ENCODE peak calls at places on chromosomes 5 and 9, in five cellular contexts. One of them, this sample, is unnamed.

GRCh38 chr5:178389796-178390195 is 157.2 kb upstream of the PHYKPL start:
- DNase-seq in H1: no peak
- DNase-seq in mesendoderm: no peak
- DNase-seq in neuronal stem cell: no peak
- DNase-seq in IMR-90: no peak
- DNase-seq in this sample: no peak

GRCh38 chr9:34346873-34347799 is 17.8 kb downstream of the NUDT2 start:
- DNase-seq in neuronal stem cell: no peak
- DNase-seq in mesendoderm: no peak
- DNase-seq in IMR-90: no peak
- DNase-seq in H1: no peak
- DNase-seq in this sample: no peak

GRCh38 chr5:1506242-1507015 is 17.3 kb downstream of the LPCAT1 start:
- DNase-seq in H1: no peak
- DNase-seq in neuronal stem cell: no peak
- DNase-seq in mesendoderm: no peak
- DNase-seq in IMR-90: no peak
- DNase-seq in this sample: no peak

GRCh38 chr9:137892424-137893191 is 15.0 kb downstream of the CACNA1B start:
- DNase-seq in IMR-90: no peak
- DNase-seq in mesendoderm: no peak
- DNase-seq in neuronal stem cell: no peak
- DNase-seq in H1: no peak
- DNase-seq in this sample: no peak

GRCh38 chr9:122567901-122568300 is 15.0 kb downstream of the OR1N2 start:
- DNase-seq in mesendoderm: no peak
- DNase-seq in IMR-90: no peak
- DNase-seq in neuronal stem cell: no peak
- DNase-seq in H1: no peak
- DNase-seq in this sample: no peak

GRCh38 chr9:115944166-115944948 is 209.2 kb upstream of the PAPPA start:
- DNase-seq in neuronal stem cell: no peak
- DNase-seq in IMR-90: peak; percentile 100
- DNase-seq in mesendoderm: peak; percentile 3
- DNase-seq in H1: no peak
- DNase-seq in this sample: peak; percentile 46

GRCh38 chr9:121725008-121725795 is 73.8 kb downstream of the DAB2IP start:
- DNase-seq in neuronal stem cell: no peak
- DNase-seq in H1: no peak
- DNase-seq in mesendoderm: no peak
- DNase-seq in IMR-90: peak; percentile 100
- DNase-seq in this sample: no peak

GRCh38 chr5:11400312-11400711 is 503.9 kb downstream of the CTNND2 start:
- DNase-seq in H1: no peak
- DNase-seq in mesendoderm: no peak
- DNase-seq in neuronal stem cell: no peak
- DNase-seq in IMR-90: no peak
- DNase-seq in this sample: no peak

GRCh38 chr9:22031664-22032411 is 22.7 kb upstream of the CDKN2B start:
- DNase-seq in IMR-90: no peak
- DNase-seq in neuronal stem cell: no peak
- DNase-seq in mesendoderm: no peak
- DNase-seq in H1: no peak
- DNase-seq in this sample: no peak

GRCh38 chr5:181173420-181174342 is 26.3 kb downstream of the OR2V2 start:
- DNase-seq in IMR-90: peak; percentile 79
- DNase-seq in mesendoderm: peak; percentile 100
- DNase-seq in H1: peak; percentile 98
- DNase-seq in neuronal stem cell: no peak
- DNase-seq in this sample: peak; percentile 93

GRCh38 chr9:86452194-86452828 is 98.1 kb upstream of the TUT7 start:
- DNase-seq in H1: no peak
- DNase-seq in mesendoderm: no peak
- DNase-seq in IMR-90: peak; percentile 3
- DNase-seq in neuronal stem cell: no peak
- DNase-seq in this sample: no peak

GRCh38 chr5:92470770-92471169 is 1087.7 kb upstream of the ARRDC3 start:
- DNase-seq in IMR-90: no peak
- DNase-seq in neuronal stem cell: no peak
- DNase-seq in H1: no peak
- DNase-seq in mesendoderm: peak; percentile 50
- DNase-seq in this sample: no peak

GRCh38 chr5:137648361-137648760 is 87.5 kb downstream of the KLHL3 start:
- DNase-seq in neuronal stem cell: no peak
- DNase-seq in IMR-90: no peak
- DNase-seq in mesendoderm: no peak
- DNase-seq in H1: no peak
- DNase-seq in this sample: no peak

GRCh38 chr5:32852535-32852934 is 141.4 kb downstream of the NPR3 start:
- DNase-seq in H1: peak; percentile 52
- DNase-seq in IMR-90: peak; percentile 89
- DNase-seq in neuronal stem cell: peak; percentile 42
- DNase-seq in mesendoderm: peak; percentile 93
- DNase-seq in this sample: peak; percentile 76

GRCh38 chr5:15690611-15691010 is 190.6 kb downstream of the FBXL7 start:
- DNase-seq in neuronal stem cell: no peak
- DNase-seq in H1: no peak
- DNase-seq in mesendoderm: no peak
- DNase-seq in IMR-90: peak; percentile 64
- DNase-seq in this sample: no peak

GRCh38 chr5:68242743-68243142 is 27.2 kb downstream of the PIK3R1 start:
- DNase-seq in H1: no peak
- DNase-seq in mesendoderm: no peak
- DNase-seq in IMR-90: peak; percentile 65
- DNase-seq in neuronal stem cell: no peak
- DNase-seq in this sample: no peak

GRCh38 chr9:35906923-35907699 is 1.1 kb downstream of the HRCT1 start:
- DNase-seq in IMR-90: peak; percentile 75
- DNase-seq in mesendoderm: peak; percentile 53
- DNase-seq in H1: no peak
- DNase-seq in neuronal stem cell: no peak
- DNase-seq in this sample: no peak

GRCh38 chr5:159805021-159805420 is 111.3 kb upstream of the ADRA1B start:
- DNase-seq in neuronal stem cell: no peak
- DNase-seq in H1: no peak
- DNase-seq in mesendoderm: no peak
- DNase-seq in IMR-90: no peak
- DNase-seq in this sample: no peak

GRCh38 chr5:170176916-170177315 is 55.9 kb upstream of the C5orf58 start:
- DNase-seq in IMR-90: no peak
- DNase-seq in H1: no peak
- DNase-seq in neuronal stem cell: no peak
- DNase-seq in mesendoderm: no peak
- DNase-seq in this sample: no peak

GRCh38 chr5:131423056-131423455 is 159.2 kb downstream of the CDC42SE2 start:
- DNase-seq in H1: no peak
- DNase-seq in IMR-90: peak; percentile 27
- DNase-seq in mesendoderm: peak; percentile 35
- DNase-seq in neuronal stem cell: no peak
- DNase-seq in this sample: no peak

GRCh38 chr5:41433552-41434181 is 76.7 kb downstream of the PLCXD3 start:
- DNase-seq in H1: peak; percentile 47
- DNase-seq in neuronal stem cell: no peak
- DNase-seq in mesendoderm: peak; percentile 31
- DNase-seq in IMR-90: peak; percentile 11
- DNase-seq in this sample: peak; percentile 41

GRCh38 chr5:180084638-180085561 is 13.3 kb upstream of the RNF130 start:
- DNase-seq in mesendoderm: peak; percentile 89
- DNase-seq in neuronal stem cell: no peak
- DNase-seq in IMR-90: no peak
- DNase-seq in H1: peak; percentile 51
- DNase-seq in this sample: peak; percentile 49

GRCh38 chr5:15500326-15500958 is 462 bp downstream of the FBXL7 start:
- DNase-seq in H1: peak; percentile 79
- DNase-seq in mesendoderm: peak; percentile 54
- DNase-seq in neuronal stem cell: peak; percentile 48
- DNase-seq in IMR-90: peak; percentile 25
- DNase-seq in this sample: peak; percentile 46

GRCh38 chr9:94613003-94613402 is 19.4 kb upstream of the FBP2 start:
- DNase-seq in mesendoderm: peak; percentile 24
- DNase-seq in H1: no peak
- DNase-seq in neuronal stem cell: no peak
- DNase-seq in IMR-90: no peak
- DNase-seq in this sample: no peak

GRCh38 chr5:105639068-105639467 is 2031.7 kb downstream of the EFNA5 start:
- DNase-seq in H1: no peak
- DNase-seq in IMR-90: no peak
- DNase-seq in mesendoderm: peak; percentile 46
- DNase-seq in neuronal stem cell: no peak
- DNase-seq in this sample: peak; percentile 84

GRCh38 chr9:137371966-137372651 is 50.9 kb downstream of the EXD3 start:
- DNase-seq in mesendoderm: no peak
- DNase-seq in H1: peak; percentile 33
- DNase-seq in neuronal stem cell: no peak
- DNase-seq in IMR-90: no peak
- DNase-seq in this sample: peak; percentile 24

GRCh38 chr5:68534131-68534940 is 318.8 kb downstream of the PIK3R1 start:
- DNase-seq in mesendoderm: no peak
- DNase-seq in H1: no peak
- DNase-seq in IMR-90: no peak
- DNase-seq in neuronal stem cell: peak; percentile 18
- DNase-seq in this sample: no peak

GRCh38 chr5:87081511-87082372 is 185.9 kb upstream of the RASA1 start:
- DNase-seq in IMR-90: no peak
- DNase-seq in neuronal stem cell: no peak
- DNase-seq in mesendoderm: no peak
- DNase-seq in H1: no peak
- DNase-seq in this sample: no peak

GRCh38 chr5:151926186-151926585 is 1.5 kb upstream of the GLRA1 start:
- DNase-seq in IMR-90: no peak
- DNase-seq in mesendoderm: no peak
- DNase-seq in H1: no peak
- DNase-seq in neuronal stem cell: no peak
- DNase-seq in this sample: no peak

GRCh38 chr5:107085572-107085971 is 585.2 kb downstream of the EFNA5 start:
- DNase-seq in IMR-90: no peak
- DNase-seq in H1: no peak
- DNase-seq in neuronal stem cell: no peak
- DNase-seq in mesendoderm: no peak
- DNase-seq in this sample: no peak

GRCh38 chr5:93578179-93578812 is 2.7 kb downstream of the NR2F1-AS1 start:
- DNase-seq in H1: no peak
- DNase-seq in mesendoderm: no peak
- DNase-seq in IMR-90: peak; percentile 74
- DNase-seq in neuronal stem cell: no peak
- DNase-seq in this sample: peak; percentile 39

DNA sequence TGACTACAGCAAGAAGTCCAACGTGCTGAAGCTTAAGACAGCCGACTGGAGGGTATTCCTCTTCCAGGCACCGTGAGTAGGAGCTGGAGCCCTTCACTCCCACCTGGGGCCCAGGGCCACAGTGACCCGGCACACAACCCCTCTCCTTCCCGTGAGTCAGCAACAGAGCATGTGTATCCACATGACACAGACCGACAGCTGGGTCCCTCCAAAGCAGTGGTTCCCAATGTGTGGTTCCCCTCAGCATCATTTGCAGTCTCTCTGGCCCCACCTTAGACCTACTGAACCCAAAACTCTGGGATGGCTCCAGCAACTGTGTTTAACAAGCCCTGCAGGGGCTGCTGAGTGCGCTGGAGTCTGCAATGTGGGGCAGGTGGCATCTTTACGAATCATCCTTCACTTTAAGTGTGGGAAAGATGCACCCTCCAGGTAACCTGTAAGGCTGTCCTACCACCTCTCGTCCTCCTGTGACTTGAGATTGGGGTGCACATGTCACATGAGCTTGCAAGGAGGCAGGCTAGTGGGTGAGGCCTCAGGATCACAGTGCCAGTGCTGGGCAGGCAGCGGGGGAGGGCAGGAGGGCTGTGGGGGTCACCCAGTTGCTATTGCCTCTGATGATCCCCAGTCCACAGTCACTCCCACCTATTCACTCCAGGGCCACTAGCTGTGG is 42.2 kb downstream of the PSD2 start:
- DNase-seq in H1: no peak
- DNase-seq in neuronal stem cell: no peak
- DNase-seq in mesendoderm: no peak
- DNase-seq in IMR-90: no peak
- DNase-seq in this sample: no peak
- H3K27me3 ChIP-seq in H1: peaks cover 3% of the 10 kb centered on the region
- H3K27me3 ChIP-seq in neuronal stem cell: no peaks in the 10 kb centered on the region
- H3K27me3 ChIP-seq in mesendoderm: no peaks in the 10 kb centered on the region
- H3K27me3 ChIP-seq in IMR-90: peaks cover 19% of the 10 kb centered on the region
- H3K27me3 ChIP-seq in this sample: no peaks in the 10 kb centered on the region

GRCh38 chr5:150140830-150141229 is 14.8 kb downstream of the PDGFRB start:
- DNase-seq in mesendoderm: no peak
- DNase-seq in neuronal stem cell: no peak
- DNase-seq in IMR-90: peak; percentile 100
- DNase-seq in H1: no peak
- DNase-seq in this sample: no peak
- H2BK5ac ChIP-seq in mesendoderm: peak overlapping the region; percentile 17
- H2BK5ac ChIP-seq in neuronal stem cell: peak overlapping the region; percentile 79
- H2BK5ac ChIP-seq in IMR-90: peak overlapping the region; percentile 98
- H2BK5ac ChIP-seq in H1: peak overlapping the region; percentile 21
- H2BK5ac ChIP-seq in this sample: no peak overlapping the region

DNA sequence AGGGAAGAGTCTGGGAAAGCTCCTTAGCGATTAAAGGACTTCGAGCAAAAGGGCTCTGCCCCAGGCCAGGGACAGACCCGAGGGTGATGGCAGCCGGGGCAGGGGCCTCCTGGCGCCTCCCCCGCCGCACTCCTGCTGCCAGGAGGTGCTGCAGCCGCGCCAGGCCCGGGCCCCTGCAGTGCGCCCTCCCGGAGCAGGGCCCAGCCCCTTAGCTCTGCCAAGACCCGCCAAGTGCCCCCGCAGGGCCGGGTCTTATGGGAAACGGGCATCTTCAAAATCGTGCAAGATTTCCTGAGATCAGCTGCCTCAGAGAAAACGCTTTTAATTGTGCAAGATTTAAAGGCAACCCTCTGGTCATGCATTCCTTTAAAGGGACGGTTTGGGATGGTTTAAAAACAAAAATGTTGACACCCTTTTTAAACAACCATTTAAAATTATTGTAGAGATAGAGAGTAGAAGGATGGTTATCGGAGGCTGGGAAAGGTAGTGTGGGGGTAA is 52.4 kb downstream of the CDC14B start:
- DNase-seq in H1: no peak
- DNase-seq in neuronal stem cell: no peak
- DNase-seq in IMR-90: no peak
- DNase-seq in mesendoderm: no peak
- DNase-seq in this sample: peak; percentile 73
- H2BK120ac ChIP-seq in H1: no peak overlapping the region
- H2BK120ac ChIP-seq in neuronal stem cell: no peak overlapping the region
- H2BK120ac ChIP-seq in IMR-90: peak overlapping the region; percentile 65
- H2BK120ac ChIP-seq in mesendoderm: no peak overlapping the region
- H2BK120ac ChIP-seq in this sample: no peak overlapping the region

DNA sequence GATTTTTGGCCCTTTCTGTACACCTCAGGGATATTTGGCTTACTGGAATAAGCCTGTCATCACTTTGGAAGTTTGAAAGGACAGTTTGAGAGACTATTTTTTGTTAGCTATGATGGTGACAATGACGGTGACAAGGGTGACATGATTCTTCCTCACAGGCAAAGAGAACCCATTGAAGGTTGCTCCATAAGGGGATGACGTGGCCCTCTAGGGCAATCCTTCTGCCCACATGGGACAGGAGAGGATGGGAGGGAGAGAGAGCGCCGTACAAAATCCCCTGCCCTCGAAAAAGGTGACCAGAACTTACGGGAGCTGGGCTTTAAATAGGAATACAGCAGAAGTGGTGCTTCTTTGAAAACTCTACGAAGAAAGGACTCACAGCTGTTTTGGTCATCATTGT is 22.6 kb downstream of the HRH2 start:
- DNase-seq in neuronal stem cell: no peak
- DNase-seq in H1: no peak
- DNase-seq in IMR-90: no peak
- DNase-seq in mesendoderm: no peak
- DNase-seq in this sample: no peak
- H3K27me3 ChIP-seq in neuronal stem cell: no peaks in the 10 kb centered on the region
- H3K27me3 ChIP-seq in H1: no peaks in the 10 kb centered on the region
- H3K27me3 ChIP-seq in IMR-90: no peaks in the 10 kb centered on the region
- H3K27me3 ChIP-seq in mesendoderm: no peaks in the 10 kb centered on the region
- H3K27me3 ChIP-seq in this sample: no peaks in the 10 kb centered on the region